ENCODE peak calls at places on chromosomes 7 and 10, in six cellular contexts. B, K, I, E, S and D are unnamed samples.

GRCh38 chr10:59027975-59028640 is 148.3 kb upstream of the PHYHIPL start:
- DNase-seq in B (no peak), K (no peak), I (no peak), E (no peak), S (no peak), D (no peak)

GRCh38 chr7:116271161-116271979 is 61.0 kb downstream of the TES start:
- DNase-seq in B (no peak), K (no peak), I (no peak), E (no peak), S (no peak), D (no peak)

GRCh38 chr10:26743091-26743490 is 45.6 kb downstream of the PDSS1 start:
- DNase-seq in B (no peak), K (no peak), I (no peak), E (no peak), S (no peak), D (no peak)

GRCh38 chr10:103930449-103930848 is 12.5 kb upstream of the STN1 start:
- DNase-seq in B (no peak), K (no peak), I (no peak), E (no peak), S (no peak), D (no peak)

GRCh38 chr7:153393666-153394065 is 634.1 kb downstream of the ACTR3B start:
- DNase-seq in B (no peak), K (no peak), I (no peak), E (no peak), S (no peak), D (no peak)

GRCh38 chr7:52260046-52260665 is 775.3 kb upstream of the POM121L12 start:
- DNase-seq in B (no peak), K (no peak), I (no peak), E (no peak), S (no peak), D (no peak)

GRCh38 chr10:62306663-62307062 is 38.0 kb upstream of the RTKN2 start:
- DNase-seq in B (no peak), K (no peak), I (no peak), E (no peak), S (no peak), D (peak; percentile 12)

GRCh38 chr10:119761106-119761505 is 35.3 kb downstream of the INPP5F start:
- DNase-seq in B (no peak), K (no peak), I (no peak), E (no peak), S (no peak), D (no peak)

GRCh38 chr7:95999481-95999880 is 227.1 kb downstream of the DYNC1I1 start:
- DNase-seq in B (no peak), K (no peak), I (no peak), E (no peak), S (no peak), D (no peak)